ENCODE peak calls at places on chromosomes 1 and 21, in ten cellular contexts. D, A, H, V, N, T, W, M, B and K are unnamed samples.

GRCh38 chr1:71861022-71861421 is 421.3 kb downstream of the NEGR1 start:
- DNase-seq in D (peak), A (no peak), H (no peak), V (peak), N (peak), T (no peak), W (peak), M (no peak), B (no peak), K (peak)

GRCh38 chr1:101251504-101251903 is 14.7 kb downstream of the S1PR1 start:
- DNase-seq in D (no peak), A (no peak), H (no peak), V (no peak), N (no peak), T (no peak), W (no peak), M (no peak), B (no peak), K (no peak)

GRCh38 chr1:37533317-37534093 is 18.9 kb upstream of the MEAF6 start:
- DNase-seq in D (no peak), A (peak), H (no peak), V (no peak), N (no peak), T (no peak), W (no peak), M (no peak), B (no peak), K (no peak)

GRCh38 chr21:45323487-45324380 is 36.0 kb upstream of the POFUT2 start:
- DNase-seq in D (peak), A (peak), H (no peak), V (no peak), N (no peak), T (no peak), W (no peak), M (peak), B (no peak), K (peak)

GRCh38 chr1:56056438-56057312 is 522.7 kb downstream of the PLPP3 start:
- DNase-seq in D (peak), A (no peak), H (no peak), V (no peak), N (no peak), T (no peak), W (peak), M (no peak), B (no peak), K (peak)

GRCh38 chr1:55402676-55403464 is 187.7 kb upstream of the USP24 start:
- DNase-seq in D (peak), A (no peak), H (no peak), V (no peak), N (no peak), T (no peak), W (no peak), M (no peak), B (no peak), K (peak)

GRCh38 chr1:25019351-25020172 is 89.5 kb upstream of the RUNX3 start:
- DNase-seq in D (no peak), A (no peak), H (no peak), V (no peak), N (no peak), T (no peak), W (no peak), M (no peak), B (no peak), K (no peak)

GRCh38 chr1:110258734-110259133 is 48.6 kb downstream of the KCNC4 start:
- DNase-seq in D (peak), A (no peak), H (no peak), V (no peak), N (no peak), T (no peak), W (no peak), M (no peak), B (no peak), K (no peak)

GRCh38 chr1:68571499-68571898 is 74.6 kb upstream of the DEPDC1 start:
- DNase-seq in D (no peak), A (no peak), H (no peak), V (no peak), N (no peak), T (no peak), W (peak), M (no peak), B (no peak), K (peak)

GRCh38 chr1:20233394-20233793 is 47.1 kb upstream of the PLA2G2C start:
- DNase-seq in D (peak), A (no peak), H (peak), V (no peak), N (peak), T (no peak), W (peak), M (no peak), B (no peak), K (peak)

GRCh38 chr1:204601979-204602653 is 83.4 kb downstream of the LRRN2 start:
- DNase-seq in D (no peak), A (no peak), H (no peak), V (no peak), N (no peak), T (no peak), W (no peak), M (no peak), B (no peak), K (no peak)

GRCh38 chr1:204600203-204600602 is 84.0 kb downstream of the MDM4 start:
- DNase-seq in D (no peak), A (no peak), H (no peak), V (no peak), N (no peak), T (no peak), W (no peak), M (no peak), B (no peak), K (no peak)

GRCh38 chr1:204599098-204599497 is 82.9 kb downstream of the MDM4 start:
- DNase-seq in D (no peak), A (no peak), H (no peak), V (no peak), N (no peak), T (no peak), W (no peak), M (no peak), B (no peak), K (no peak)

GRCh38 chr1:204599596-204599995 is 83.4 kb downstream of the MDM4 start:
- DNase-seq in D (no peak), A (no peak), H (no peak), V (no peak), N (no peak), T (no peak), W (no peak), M (no peak), B (no peak), K (no peak)

DNA sequence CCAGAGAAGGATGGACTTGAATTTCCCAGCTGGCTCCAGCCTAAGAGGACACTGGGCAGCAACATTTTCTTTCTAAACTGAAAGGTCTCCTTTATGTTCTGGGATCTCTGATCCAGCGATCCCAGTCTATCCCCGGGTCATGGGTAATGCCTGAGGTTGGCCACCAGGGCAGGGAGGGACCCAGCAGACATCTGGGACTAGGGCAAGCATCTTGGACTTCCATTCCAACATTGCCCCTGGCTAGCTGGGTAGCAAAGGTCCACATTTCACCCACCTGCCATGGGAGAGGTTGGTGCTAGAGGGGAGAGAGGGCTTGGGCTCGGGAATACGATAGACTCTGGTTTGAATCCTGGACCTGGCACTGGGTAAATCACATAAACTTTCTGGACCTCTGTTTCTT is 84.6 kb downstream of the LRRN2 start:
- DNase-seq in D (no peak), A (no peak), H (no peak), V (no peak), N (no peak), T (peak), W (no peak), M (no peak), B (no peak), K (no peak)
- TF ChIP-seq CTCF in D (no peak), A (no peak), H (no peak), V (peak), N (peak), T (no peak), W (peak), M (no peak), B (no peak), K (no peak)

GRCh38 chr1:153122831-153123421 is 9.6 kb upstream of the SPRR2F start:
- DNase-seq in D (no peak), A (no peak), H (no peak), V (peak), N (no peak), T (no peak), W (peak), M (no peak), B (no peak), K (no peak)
- H3K4me3 ChIP-seq in D (no peak), A (no peak), H (no peak), V (peak), N (no peak), T (no peak), W (no peak), M (no peak), B (no peak), K (no peak)

GRCh38 chr1:181314959-181315358 is 168.4 kb upstream of the CACNA1E start:
- DNase-seq in D (no peak), A (no peak), H (no peak), V (no peak), N (no peak), T (no peak), W (no peak), M (no peak), B (no peak), K (no peak)
- TF ChIP-seq CTCF in D (no peak), A (no peak), H (no peak), V (no peak), N (no peak), T (no peak), W (no peak), M (no peak), B (no peak), K (no peak)

GRCh38 chr1:203682401-203683383 is 56.1 kb downstream of the ATP2B4 start:
- DNase-seq in D (peak), A (no peak), H (peak), V (no peak), N (peak), T (no peak), W (no peak), M (no peak), B (no peak), K (no peak)
- H3K4me3 ChIP-seq in D (no peak), A (no peak), H (peak), V (no peak), N (no peak), T (no peak), W (no peak), M (no peak), B (no peak), K (no peak)